ENCODE peak calls at places on chromosomes 5 and 9, in five cellular contexts. T is ascending aorta, G is testis, U is WERI-Rb-1, Z is colonic mucosa. Y is an unnamed sample.
A peak's percentile ranks its signal among the peaks of the same experiment; 100 is the strongest.

GRCh38 chr5:8726383-8727036 is 819.4 kb downstream of the SEMA5A start:
- DNase-seq in G (no peak), Z (no peak), T (no peak), U (no peak), Y (no peak)

GRCh38 chr9:20754556-20754955 is 70.5 kb downstream of the FOCAD start:
- DNase-seq in Z (no peak), U (no peak), T (no peak), G (no peak), Y (no peak)

GRCh38 chr5:149799119-149799623 is 69.1 kb downstream of the PPARGC1B start:
- DNase-seq in U (no peak), T (no peak), Z (peak; percentile 76), G (peak; percentile 28), Y (no peak)

GRCh38 chr9:16640649-16641048 is 229.8 kb downstream of the BNC2 start:
- DNase-seq in Z (no peak), T (no peak), U (no peak), G (no peak), Y (peak; percentile 37)

GRCh38 chr9:37167456-37167855 is 47.1 kb downstream of the ZCCHC7 start:
- DNase-seq in G (no peak), T (no peak), U (no peak), Z (no peak), Y (no peak)

GRCh38 chr5:149402291-149402690 is 23.2 kb upstream of the IL17B start:
- DNase-seq in Z (no peak), G (no peak), T (no peak), U (no peak), Y (no peak)

GRCh38 chr9:684950-685340 is 156.6 kb upstream of the DMRT1 start:
- DNase-seq in Z (no peak), T (no peak), U (no peak), G (no peak), Y (peak; percentile 56)

GRCh38 chr5:15615859-15616258 is 115.9 kb downstream of the FBXL7 start:
- DNase-seq in U (no peak), G (no peak), Z (no peak), T (no peak), Y (no peak)

GRCh38 chr5:68418230-68418629 is 202.7 kb downstream of the PIK3R1 start:
- DNase-seq in U (no peak), Z (no peak), G (no peak), T (peak; percentile 68), Y (peak; percentile 40)

GRCh38 chr9:35618854-35619799 is 914 bp upstream of the CD72 start:
- DNase-seq in T (peak; percentile 84), U (no peak), Z (no peak), G (peak; percentile 43), Y (no peak)
- H3K4me3 ChIP-seq in T (no peak overlapping the region), U (no peak overlapping the region), Z (no peak overlapping the region), G (no peak overlapping the region), Y (no peak overlapping the region)

DNA sequence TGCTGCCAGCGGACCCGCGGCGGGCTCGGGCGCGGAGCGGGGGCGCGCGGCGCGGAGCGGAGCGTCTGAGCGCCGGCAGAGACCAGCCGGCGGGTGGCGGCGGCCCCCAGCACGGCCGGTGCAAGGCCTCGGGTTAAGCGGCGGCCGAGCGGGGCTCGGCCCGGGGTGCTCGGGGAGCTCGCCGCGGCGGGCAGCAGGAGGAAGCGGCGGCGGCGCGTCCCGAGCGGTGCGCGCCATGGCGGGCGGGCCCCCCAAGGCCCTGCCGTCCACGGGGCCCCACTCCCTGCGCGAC is 153 bp downstream of the SNX30 start:
- DNase-seq in Z (no peak), T (no peak), U (no peak), G (no peak), Y (no peak)
- H3K27ac ChIP-seq in Z (peak overlapping the region; percentile 78), T (peak overlapping the region; percentile 74), U (peak overlapping the region; percentile 94), G (peak overlapping the region; percentile 90), Y (peak overlapping the region; percentile 25)

GRCh38 chr5:177133119-177133844 is at the start of gene NSD1:
- DNase-seq in Z (peak; percentile 90), T (peak; percentile 91), G (peak; percentile 95), U (peak; percentile 62), Y (peak; percentile 85)

GRCh38 chr5:177132504-177133118 is 962 bp upstream of the NSD1 start:
- DNase-seq in U (no peak), G (peak; percentile 51), Z (no peak), T (no peak), Y (peak; percentile 38)

GRCh38 chr5:177131019-177131320 is 2.6 kb upstream of the NSD1 start:
- DNase-seq in U (no peak), G (no peak), Z (no peak), T (no peak), Y (no peak)

GRCh38 chr5:177131352-177131710 is 2.2 kb upstream of the NSD1 start:
- DNase-seq in U (no peak), T (no peak), G (no peak), Z (no peak), Y (no peak)

DNA sequence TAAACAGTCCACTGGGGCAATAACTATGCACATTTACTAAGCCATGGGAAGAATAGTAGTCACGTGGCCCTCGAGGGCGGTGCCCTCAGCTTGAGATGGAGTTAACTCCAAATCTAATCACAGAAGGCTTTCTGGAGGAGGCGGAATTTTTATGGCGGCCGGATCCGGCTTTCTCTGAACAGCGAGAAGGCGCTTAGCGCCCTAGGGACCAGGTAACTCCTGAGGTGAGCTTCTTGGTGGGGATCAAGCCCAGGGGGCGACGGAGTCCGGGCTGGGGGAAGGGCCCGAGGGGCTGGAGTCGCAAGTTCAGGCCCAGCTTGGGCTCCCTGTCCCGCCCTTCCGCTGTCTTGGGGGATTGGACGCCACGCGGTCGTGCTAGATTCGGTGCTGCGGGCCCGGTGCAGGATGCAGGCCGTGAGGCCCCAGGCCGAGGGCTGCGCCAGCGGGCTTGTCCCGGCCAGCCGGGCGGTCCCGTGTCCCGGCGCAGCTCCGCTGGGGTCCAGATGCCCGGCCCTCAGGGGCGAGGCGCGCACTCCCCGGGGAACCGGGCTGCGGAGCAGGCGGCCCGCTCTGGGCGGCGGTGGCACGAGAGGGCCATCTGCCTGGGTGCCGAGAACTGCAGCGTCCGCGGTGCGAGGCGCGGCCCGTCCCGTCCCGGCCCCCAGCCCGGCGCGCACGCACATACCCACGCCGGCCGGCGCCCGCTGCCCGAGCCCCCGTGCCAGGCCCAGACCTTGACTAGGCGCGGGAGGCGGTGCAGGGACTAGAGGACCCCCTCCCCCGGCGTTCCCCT is 1.7 kb upstream of the NSD1 start:
- DNase-seq in U (no peak), T (no peak), Z (no peak), G (peak; percentile 48), Y (peak; percentile 39)
- H3K4me3 ChIP-seq in U (no peak overlapping the region), T (peak overlapping the region; percentile 77), Z (no peak overlapping the region), G (peak overlapping the region; percentile 89), Y (no peak overlapping the region)

DNA sequence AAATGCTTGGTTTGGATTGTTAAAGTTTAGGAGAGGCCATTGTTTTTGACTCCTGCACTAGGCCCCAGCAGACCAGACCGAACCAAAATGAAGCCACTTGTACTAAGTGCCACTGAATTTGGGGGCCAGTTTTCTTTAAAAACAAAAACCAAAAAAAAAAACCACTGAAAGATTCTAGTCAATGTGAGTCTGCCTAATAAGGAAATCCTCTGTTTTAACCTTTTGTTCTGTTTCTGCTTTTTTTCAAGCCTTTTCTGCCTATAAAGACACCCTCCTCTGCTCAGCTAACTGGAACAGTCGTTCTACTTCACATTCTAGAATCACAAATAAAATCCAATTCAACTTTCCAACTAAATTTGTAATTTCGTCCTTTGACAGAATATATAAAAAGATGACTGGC is 64.9 kb downstream of the SERINC5 start:
- DNase-seq in T (no peak), U (no peak), Z (no peak), G (no peak), Y (no peak)
- H3K27ac ChIP-seq in T (peak overlapping the region; percentile 20), U (no peak overlapping the region), Z (peak overlapping the region; percentile 32), G (peak overlapping the region; percentile 89), Y (peak overlapping the region; percentile 84)

GRCh38 chr9:33162721-33163311 is 4.3 kb downstream of the B4GALT1 start:
- DNase-seq in U (no peak), T (peak; percentile 77), G (peak; percentile 77), Z (peak; percentile 58), Y (no peak)
- H3K4me3 ChIP-seq in U (no peak overlapping the region), T (peak overlapping the region; percentile 90), G (no peak overlapping the region), Z (no peak overlapping the region), Y (no peak overlapping the region)

Y was measured in cardiac muscle cell.